ENCODE peak calls at places on chromosomes 11 and 22, in nine cellular contexts. X is heart left ventricle; K is HCT116; N is thoracic aorta; Z is type B pancreatic cell; S is CD4-positive, alpha-beta T cell; M is fibroblast of pulmonary artery; U is cardiac fibroblast; B is cardiac muscle cell. V is an unnamed sample.

GRCh38 chr11:110298298-110298765 is 1.9 kb upstream of the RDX start:
- DNase-seq in X (no peak), K (no peak), N (no peak), Z (no peak), S (no peak), M (no peak), U (no peak), B (peak; percentile 57), V (no peak)

GRCh38 chr22:23533328-23533762 is 46.7 kb downstream of the IGLL1 start:
- DNase-seq in X (peak; percentile 6), K (no peak), N (no peak), Z (peak; percentile 85), S (peak; percentile 41), M (peak; percentile 46), U (no peak), B (peak; percentile 61), V (peak; percentile 74)

GRCh38 chr22:47167056-47167455 is 404.6 kb downstream of the TBC1D22A start:
- DNase-seq in X (no peak), K (no peak), N (no peak), Z (peak; percentile 29), S (no peak), M (no peak), U (no peak), B (no peak), V (no peak)

GRCh38 chr11:90614318-90614717 is 391.5 kb upstream of the CHORDC1 start:
- DNase-seq in X (no peak), K (no peak), N (no peak), Z (no peak), S (no peak), M (no peak), U (no peak), B (no peak), V (no peak)

GRCh38 chr11:125938418-125938817 is 7.4 kb upstream of the VSIG10L2 start:
- DNase-seq in X (no peak), K (no peak), N (no peak), Z (no peak), S (no peak), M (no peak), U (no peak), B (no peak), V (no peak)

GRCh38 chr22:39315389-39315788 is 4.0 kb downstream of the RPL3 start:
- DNase-seq in X (no peak), K (no peak), N (no peak), Z (no peak), S (no peak), M (no peak), U (no peak), B (peak; percentile 39), V (no peak)

GRCh38 chr11:109734602-109735001 is 312.6 kb downstream of the C11orf87 start:
- DNase-seq in X (no peak), K (no peak), N (no peak), Z (no peak), S (no peak), M (peak; percentile 5), U (no peak), B (no peak), V (no peak)

GRCh38 chr11:34251640-34251980 is 106.2 kb downstream of the ABTB2 start:
- DNase-seq in X (no peak), K (no peak), N (no peak), Z (no peak), S (no peak), M (peak; percentile 52), U (peak; percentile 50), B (no peak), V (no peak)

GRCh38 chr11:45988922-45989321 is 66.5 kb downstream of the LARGE2 start:
- DNase-seq in X (no peak), K (no peak), N (no peak), Z (no peak), S (no peak), M (no peak), U (no peak), B (no peak), V (no peak)

GRCh38 chr11:117973446-117973922 is 12.7 kb upstream of the IL10RA start:
- DNase-seq in X (no peak), K (no peak), N (no peak), Z (no peak), S (no peak), M (no peak), U (no peak), B (no peak), V (no peak)

GRCh38 chr22:18104566-18104965 is 6.0 kb upstream of the TUBA8 start:
- DNase-seq in X (no peak), K (no peak), N (no peak), Z (no peak), S (no peak), M (peak; percentile 49), U (peak; percentile 92), B (peak; percentile 48), V (no peak)

GRCh38 chr22:50701428-50702154 is 29.0 kb downstream of the SHANK3 start:
- DNase-seq in X (peak; percentile 10), K (no peak), N (no peak), Z (no peak), S (no peak), M (no peak), U (no peak), B (no peak), V (no peak)

DNA sequence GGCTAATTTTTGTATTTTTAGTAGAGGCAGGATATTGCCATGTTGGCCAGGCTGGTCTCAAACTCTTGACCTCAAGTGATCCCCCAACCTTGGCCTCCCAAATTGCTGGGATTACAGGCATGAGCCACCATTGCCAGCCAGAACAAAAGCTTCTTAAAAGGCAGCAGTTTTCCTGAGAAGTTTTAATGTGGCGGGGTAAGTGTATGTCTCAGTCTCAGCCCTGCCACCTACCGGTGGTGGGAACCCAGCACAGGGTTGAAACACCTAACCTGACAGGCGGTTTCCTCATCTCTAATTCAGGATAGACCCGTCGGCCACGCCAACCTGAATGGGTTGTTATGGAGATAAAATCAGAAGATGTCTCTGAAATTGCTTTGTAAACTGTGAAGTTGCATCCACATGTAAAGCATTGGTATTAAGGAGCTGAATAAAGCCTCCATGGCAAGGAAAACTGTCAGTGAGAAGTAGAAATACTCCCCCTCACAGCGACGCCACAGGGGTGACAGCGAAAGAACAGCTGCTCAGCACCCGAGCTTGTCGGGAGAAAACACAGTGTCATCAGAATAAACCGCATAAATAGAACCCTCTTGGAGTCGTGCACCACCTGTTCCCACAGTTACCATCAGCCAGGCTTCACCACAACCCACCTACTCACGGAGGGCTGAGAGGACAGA is 165.9 kb upstream of the NCAM1 start:
- DNase-seq in X (no peak), K (peak; percentile 38), N (no peak), Z (no peak), S (no peak), M (peak; percentile 69), U (peak; percentile 57), B (peak; percentile 77), V (peak; percentile 22)
- TF ChIP-seq CTCF in X (peak; percentile 48), K (peak; percentile 69), N (peak; percentile 64), Z (peak; percentile 73), S (peak; percentile 45), M (peak; percentile 83), U (peak; percentile 78), B (peak; percentile 88), V (peak; percentile 69)

GRCh38 chr11:20873054-20873453 is 203.7 kb downstream of the NELL1 start:
- DNase-seq in X (no peak), K (no peak), N (no peak), Z (no peak), S (no peak), M (no peak), U (no peak), B (peak; percentile 2), V (peak; percentile 54)
- TF ChIP-seq CTCF in X (no peak), K (no peak), N (no peak), Z (peak; percentile 71), S (no peak), M (no peak), U (no peak), B (no peak), V (peak; percentile 66)

GRCh38 chr11:70549386-70549785 is 151.1 kb downstream of the CTTN start:
- DNase-seq in X (no peak), K (no peak), N (no peak), Z (no peak), S (no peak), M (no peak), U (no peak), B (no peak), V (no peak)

GRCh38 chr11:70549796-70550195 is 151.5 kb downstream of the CTTN start:
- DNase-seq in X (no peak), K (no peak), N (no peak), Z (no peak), S (no peak), M (no peak), U (no peak), B (no peak), V (no peak)

GRCh38 chr11:70547386-70547785 is 149.1 kb downstream of the CTTN start:
- DNase-seq in X (no peak), K (no peak), N (no peak), Z (no peak), S (no peak), M (no peak), U (no peak), B (no peak), V (no peak)

GRCh38 chr11:70547821-70548670 is 149.7 kb downstream of the CTTN start:
- DNase-seq in X (no peak), K (no peak), N (no peak), Z (no peak), S (no peak), M (no peak), U (no peak), B (no peak), V (no peak)

DNA sequence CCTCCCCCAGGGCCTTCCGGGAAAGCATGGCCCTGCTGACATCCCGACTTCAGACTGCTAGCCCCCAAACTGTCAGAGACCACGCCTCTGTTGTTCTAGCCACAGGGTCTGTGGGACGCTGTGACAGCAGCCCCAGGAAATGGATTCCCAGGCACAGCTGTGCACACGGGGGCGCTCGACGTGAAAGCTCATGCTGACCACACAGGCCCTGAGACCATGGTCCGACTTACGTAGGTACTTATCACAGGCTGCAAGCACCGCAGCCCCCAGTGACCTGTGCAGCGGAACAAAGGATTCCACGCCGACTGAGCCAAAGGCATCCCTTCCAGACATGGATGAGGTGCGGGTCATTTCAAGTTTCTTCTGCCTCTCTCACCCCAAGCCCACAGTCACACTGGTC is 150.6 kb downstream of the CTTN start:
- DNase-seq in X (no peak), K (no peak), N (no peak), Z (no peak), S (no peak), M (no peak), U (no peak), B (no peak), V (no peak)
- TF ChIP-seq CTCF in X (no peak), K (no peak), N (no peak), Z (no peak), S (no peak), M (no peak), U (no peak), B (no peak), V (no peak)

GRCh38 chr11:1763796-1764661 is at the start of gene CTSD:
- DNase-seq in X (peak; percentile 95), K (peak; percentile 27), N (peak; percentile 56), Z (peak; percentile 92), S (peak; percentile 92), M (peak; percentile 79), U (peak; percentile 77), B (peak; percentile 87), V (peak; percentile 84)
- TF ChIP-seq CTCF in X (peak; percentile 19), K (no peak), N (no peak), Z (peak; percentile 20), S (no peak), M (no peak), U (no peak), B (peak; percentile 13), V (no peak)

GRCh38 chr11:111978028-111978771 is 41.1 kb downstream of the DIXDC1 start:
- DNase-seq in X (peak; percentile 73), K (no peak), N (no peak), Z (no peak), S (no peak), M (peak; percentile 83), U (peak; percentile 79), B (peak; percentile 81), V (peak; percentile 25)
- TF ChIP-seq CTCF in X (peak; percentile 29), K (no peak), N (no peak), Z (peak; percentile 33), S (no peak), M (peak; percentile 9), U (peak; percentile 9), B (no peak), V (no peak)

V was measured in neural crest cell.